ENCODE peak calls at places on chromosomes 5 and 9, in nine cellular contexts. V, O, J, G, Y, C, A, R and H are unnamed samples. For H3K9me3, the result is how much of the 10 kb centered on the place peaks cover.

GRCh38 chr9:94639045-94639995 is at the start of gene FBP1:
- DNase-seq in A (no peak), G (peak), R (no peak), J (no peak), C (peak), V (peak), O (no peak), Y (peak), H (no peak)

GRCh38 chr9:13444272-13444608 is 164.7 kb upstream of the MPDZ start:
- DNase-seq in O (no peak), C (no peak), J (no peak), A (no peak), Y (no peak), R (no peak), V (no peak), G (no peak), H (no peak)

GRCh38 chr9:107119294-107119693 is 163.8 kb upstream of the RAD23B start:
- DNase-seq in A (no peak), V (no peak), Y (no peak), J (no peak), O (no peak), C (no peak), R (no peak), G (no peak), H (no peak)

GRCh38 chr9:137000177-137000930 is 4.0 kb upstream of the CLIC3 start:
- DNase-seq in V (no peak), G (no peak), J (no peak), C (no peak), A (no peak), R (no peak), O (peak), Y (peak), H (no peak)

GRCh38 chr5:82440041-82440440 is 161.9 kb upstream of the RPS23 start:
- DNase-seq in A (no peak), O (peak), C (no peak), R (no peak), V (no peak), Y (no peak), G (no peak), J (no peak), H (no peak)

GRCh38 chr5:151758141-151758429 is 346 bp downstream of the ATOX1 start:
- DNase-seq in R (no peak), C (no peak), G (peak), Y (no peak), J (no peak), O (no peak), V (no peak), A (no peak), H (no peak)

GRCh38 chr5:56302027-56302426 is 68.9 kb upstream of the ANKRD55 start:
- DNase-seq in O (no peak), Y (peak), A (no peak), C (no peak), J (no peak), R (no peak), V (no peak), G (no peak), H (no peak)

GRCh38 chr9:16058131-16058549 is 505.3 kb downstream of the CCDC171 start:
- DNase-seq in Y (peak), J (no peak), C (no peak), O (no peak), R (peak), G (no peak), A (no peak), V (no peak), H (no peak)

GRCh38 chr5:57696005-57696755 is 213.6 kb upstream of the ACTBL2 start:
- DNase-seq in C (no peak), G (no peak), R (no peak), J (no peak), O (no peak), A (no peak), Y (no peak), V (no peak), H (no peak)

GRCh38 chr5:96869372-96869641 is 7.0 kb upstream of the ERAP2 start:
- DNase-seq in Y (no peak), C (no peak), J (no peak), R (no peak), A (no peak), V (no peak), G (no peak), O (no peak), H (no peak)

GRCh38 chr9:2157277-2158105 is 142.3 kb downstream of the SMARCA2 start:
- DNase-seq in O (no peak), J (peak), G (peak), C (peak), V (no peak), Y (peak), R (no peak), A (peak), H (no peak)

GRCh38 chr5:53073349-53073748 is 36.2 kb downstream of the MOCS2 start:
- DNase-seq in O (no peak), J (no peak), V (no peak), Y (no peak), A (no peak), G (no peak), C (no peak), R (no peak), H (peak)

GRCh38 chr5:108788142-108788541 is 40.4 kb downstream of the FER start:
- DNase-seq in V (peak), Y (no peak), J (peak), R (no peak), G (peak), A (peak), O (peak), C (no peak), H (no peak)

GRCh38 chr5:64827703-64828102 is 59.0 kb downstream of the CWC27 start:
- DNase-seq in A (no peak), O (no peak), Y (no peak), V (no peak), G (no peak), C (no peak), J (no peak), R (no peak), H (no peak)

GRCh38 chr9:99103054-99103453 is 1.9 kb upstream of the TGFBR1 start:
- DNase-seq in V (no peak), O (no peak), A (no peak), G (no peak), Y (no peak), R (peak), J (no peak), C (no peak), H (no peak)

GRCh38 chr9:128101231-128101641 is 26.3 kb downstream of the PTGES2 start:
- DNase-seq in Y (no peak), O (no peak), R (no peak), A (no peak), C (peak), G (no peak), V (no peak), J (peak), H (no peak)

GRCh38 chr9:132987021-132987620 is 8.6 kb downstream of the GFI1B start:
- DNase-seq in G (no peak), J (no peak), O (no peak), Y (no peak), A (no peak), R (no peak), V (peak), C (no peak), H (no peak)

GRCh38 chr5:103808464-103809106 is 246.0 kb upstream of the NUDT12 start:
- DNase-seq in R (no peak), C (peak), G (peak), J (no peak), V (no peak), Y (peak), O (peak), A (peak), H (peak)

GRCh38 chr5:116778015-116778414 is 203.4 kb upstream of the SEMA6A start:
- DNase-seq in C (no peak), O (no peak), Y (no peak), V (no peak), G (no peak), R (no peak), A (no peak), J (no peak), H (peak)

GRCh38 chr5:52580921-52581320 is 206.8 kb upstream of the ITGA1 start:
- DNase-seq in Y (peak), A (no peak), C (no peak), O (no peak), V (no peak), J (no peak), G (no peak), R (peak), H (no peak)

GRCh38 chr9:6782378-6782777 is 24.6 kb downstream of the KDM4C start:
- DNase-seq in G (no peak), A (no peak), R (no peak), O (no peak), J (no peak), V (no peak), Y (no peak), C (no peak), H (no peak)

GRCh38 chr5:29017501-29017900 is 1979.1 kb upstream of the CDH9 start:
- DNase-seq in C (no peak), O (no peak), Y (no peak), G (no peak), J (no peak), V (no peak), A (no peak), R (no peak), H (no peak)

GRCh38 chr5:62985749-62986148 is 407.1 kb downstream of the LRRC70 start:
- DNase-seq in Y (no peak), G (no peak), J (no peak), C (no peak), A (no peak), V (no peak), R (no peak), O (no peak), H (no peak)

GRCh38 chr5:2887401-2888348 is 136.2 kb upstream of the IRX2 start:
- DNase-seq in G (no peak), O (no peak), A (no peak), J (no peak), C (no peak), R (no peak), Y (no peak), V (peak), H (no peak)

GRCh38 chr9:16705121-16705604 is 165.3 kb downstream of the BNC2 start:
- DNase-seq in J (peak), G (peak), O (peak), R (no peak), A (peak), C (peak), Y (peak), V (no peak), H (no peak)

GRCh38 chr9:27022920-27023319 is 17.4 kb upstream of the LRRC19 start:
- DNase-seq in A (no peak), R (no peak), C (no peak), G (no peak), J (no peak), Y (no peak), O (no peak), V (no peak), H (no peak)

GRCh38 chr5:179779826-179780225 is 14.0 kb upstream of the LTC4S start:
- DNase-seq in A (no peak), J (no peak), G (no peak), O (no peak), C (no peak), R (no peak), V (no peak), Y (no peak), H (no peak)

GRCh38 chr5:6943197-6943596 is 230.0 kb downstream of the TENT4A start:
- DNase-seq in R (no peak), G (no peak), C (no peak), O (no peak), V (no peak), A (no peak), Y (no peak), J (no peak), H (no peak)

GRCh38 chr9:76366275-76366674 is 28.0 kb downstream of the RFK start:
- DNase-seq in O (no peak), R (no peak), Y (no peak), A (peak), G (no peak), J (no peak), C (no peak), V (no peak), H (no peak)

GRCh38 chr9:6184749-6185645 is 30.6 kb upstream of the IL33 start:
- DNase-seq in C (no peak), A (no peak), O (no peak), R (no peak), V (no peak), J (no peak), Y (peak), G (no peak), H (no peak)

GRCh38 chr5:36897616-36898015 is 21.0 kb downstream of the NIPBL start:
- DNase-seq in J (no peak), R (no peak), G (no peak), A (no peak), C (no peak), V (no peak), O (no peak), Y (peak), H (no peak)

GRCh38 chr9:79985276-79985675 is 413.5 kb downstream of the TLE4 start:
- DNase-seq in A (no peak), C (no peak), O (no peak), R (no peak), J (peak), V (no peak), Y (no peak), G (no peak), H (no peak)

GRCh38 chr5:31962928-31963327 is 211.2 kb downstream of the GOLPH3 start:
- DNase-seq in O (no peak), Y (peak), R (no peak), J (no peak), V (no peak), C (no peak), A (peak), G (no peak), H (no peak)

DNA sequence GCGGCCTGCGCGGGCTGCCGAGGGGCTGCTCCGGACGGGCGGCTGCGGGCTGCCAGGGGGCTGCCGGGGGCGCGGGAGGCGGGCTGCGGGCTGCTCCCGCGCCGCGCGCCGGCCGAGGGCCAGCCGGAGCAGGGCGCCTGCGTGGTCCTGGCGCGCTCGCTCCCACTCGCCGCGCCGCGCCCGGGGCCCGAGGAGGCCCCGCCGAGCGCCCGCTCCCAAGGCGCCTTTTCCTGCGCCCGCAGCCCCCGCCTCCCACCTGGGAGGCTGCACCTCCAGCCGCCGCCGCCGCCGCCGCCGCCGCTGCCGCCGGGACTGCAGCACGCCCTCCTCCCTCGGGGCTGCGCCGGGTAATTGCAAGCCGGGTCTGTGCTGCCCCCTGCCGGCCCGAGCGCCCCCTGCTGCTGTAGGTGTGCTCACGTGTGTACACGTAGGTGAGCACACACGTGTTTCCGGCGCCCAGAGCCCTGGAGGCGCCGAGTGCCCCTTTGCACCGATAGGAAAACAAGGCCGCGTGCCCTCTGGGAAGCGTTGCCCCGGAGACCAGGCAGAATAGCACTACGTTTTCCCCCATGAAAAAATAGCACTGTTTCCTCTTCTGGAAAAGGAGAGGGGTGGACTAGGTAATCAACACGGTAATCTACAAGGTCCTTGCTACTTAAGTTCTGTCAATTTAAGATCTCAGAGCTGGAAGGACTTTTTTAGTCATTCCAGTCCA is at the start of gene EPB41L4B:
- DNase-seq in O (no peak), R (no peak), G (peak), C (peak), V (peak), A (peak), Y (peak), J (peak), H (peak)
- TF ChIP-seq CTCF in O (peak), R (peak), G (peak), C (peak), V (peak), A (peak), Y (peak), J (peak), H (peak)

GRCh38 chr5:140631063-140631462 is 1.9 kb downstream of the CD14 start:
- DNase-seq in V (no peak), A (no peak), R (no peak), G (no peak), O (no peak), J (no peak), C (no peak), Y (no peak), H (no peak)
- H3K9me3 ChIP-seq in V (under half), A (under half), R (under half), G (under half), O (under half), J (under half), C (under half), Y (under half), H (under half)

GRCh38 chr9:37034320-37034937 is 361 bp upstream of the PAX5 start:
- DNase-seq in A (peak), Y (peak), V (peak), G (peak), C (no peak), O (no peak), R (no peak), J (no peak), H (no peak)
- TF ChIP-seq CTCF in A (peak), Y (no peak), V (no peak), G (no peak), C (no peak), O (no peak), R (peak), J (no peak), H (peak)

GRCh38 chr5:166784545-166785078 is 1506.8 kb upstream of the WWC1 start:
- DNase-seq in A (no peak), C (no peak), O (no peak), G (no peak), R (no peak), Y (no peak), J (no peak), V (peak), H (no peak)
- H3K9me3 ChIP-seq in A (under half), C (under half), O (under half), G (under half), R (under half), Y (under half), J (under half), V (under half), H (under half)

GRCh38 chr9:131386258-131386657 is 7.6 kb upstream of the PRRC2B start:
- DNase-seq in O (no peak), J (no peak), A (no peak), Y (no peak), R (no peak), V (no peak), C (no peak), G (no peak), H (no peak)
- TF ChIP-seq CTCF in O (no peak), J (no peak), A (no peak), Y (no peak), R (no peak), V (peak), C (no peak), G (no peak), H (no peak)

GRCh38 chr9:8309258-8309657 is 509.7 kb upstream of the DMAC1 start:
- DNase-seq in R (no peak), Y (no peak), J (no peak), V (no peak), O (no peak), G (no peak), A (no peak), C (no peak), H (no peak)
- H3K9me3 ChIP-seq in R (under half), Y (under half), J (under half), V (under half), O (under half), G (under half), A (under half), C (under half), H (under half)